ENCODE peak calls at places on chromosomes 6 and 20, in six cellular contexts. Y is HCT116, G is tibial nerve, F is GM12892, P is Peyer's patch, Z is suprapubic skin. Q is an unnamed sample.

GRCh38 chr6:116036885-116037284 is 23.8 kb downstream of the FRK start:
- DNase-seq in Y (no peak), G (no peak), F (no peak), P (no peak), Z (no peak), Q (no peak)

GRCh38 chr6:157215702-157216101 is 107.6 kb downstream of the TMEM242 start:
- DNase-seq in Y (no peak), G (no peak), F (no peak), P (no peak), Z (no peak), Q (no peak)

GRCh38 chr6:24932832-24933231 is 2.9 kb downstream of the RIPOR2 start:
- DNase-seq in Y (no peak), G (no peak), F (no peak), P (no peak), Z (no peak), Q (no peak)

GRCh38 chr6:65091561-65091960 is 615.5 kb downstream of the EYS start:
- DNase-seq in Y (no peak), G (no peak), F (no peak), P (no peak), Z (no peak), Q (no peak)

GRCh38 chr6:131135244-131136020 is at the start of gene AKAP7:
- DNase-seq in Y (peak; percentile 52), G (peak; percentile 57), F (peak; percentile 62), P (peak; percentile 62), Z (peak; percentile 86), Q (peak; percentile 8)

GRCh38 chr6:22026160-22026678 is 270.6 kb downstream of the PRL start:
- DNase-seq in Y (no peak), G (no peak), F (no peak), P (no peak), Z (no peak), Q (no peak)

GRCh38 chr6:4565301-4566250 is 210.6 kb upstream of the CDYL start:
- DNase-seq in Y (no peak), G (no peak), F (no peak), P (no peak), Z (no peak), Q (no peak)

GRCh38 chr6:144878577-144878976 is 593.4 kb downstream of the UTRN start:
- DNase-seq in Y (no peak), G (no peak), F (no peak), P (no peak), Z (no peak), Q (no peak)

GRCh38 chr20:6559791-6560190 is 207.7 kb upstream of the BMP2 start:
- DNase-seq in Y (no peak), G (no peak), F (no peak), P (no peak), Z (no peak), Q (no peak)

GRCh38 chr6:163659807-163660206 is 245.3 kb downstream of the QKI start:
- DNase-seq in Y (no peak), G (no peak), F (no peak), P (no peak), Z (no peak), Q (no peak)

GRCh38 chr20:23214903-23215302 is 128.8 kb upstream of the CD93 start:
- DNase-seq in Y (no peak), G (no peak), F (no peak), P (no peak), Z (no peak), Q (no peak)

GRCh38 chr20:23161968-23162696 is 76.0 kb upstream of the CD93 start:
- DNase-seq in Y (no peak), G (peak; percentile 90), F (no peak), P (peak; percentile 28), Z (peak; percentile 93), Q (no peak)

GRCh38 chr6:1575213-1576041 is 34.3 kb upstream of the FOXC1 start:
- DNase-seq in Y (no peak), G (peak; percentile 23), F (no peak), P (no peak), Z (no peak), Q (no peak)

GRCh38 chr20:38680492-38681118 is 43.7 kb upstream of the SLC32A1 start:
- DNase-seq in Y (no peak), G (no peak), F (no peak), P (no peak), Z (no peak), Q (no peak)

GRCh38 chr20:39829713-39830112 is 859.3 kb downstream of the MAFB start:
- DNase-seq in Y (no peak), G (no peak), F (peak; percentile 29), P (peak; percentile 28), Z (no peak), Q (no peak)

GRCh38 chr6:134166529-134167221 is 114.3 kb upstream of the SLC2A12 start:
- DNase-seq in Y (no peak), G (no peak), F (no peak), P (no peak), Z (no peak), Q (no peak)

GRCh38 chr20:61966492-61967244 is 99.0 kb downstream of the TAF4 start:
- DNase-seq in Y (no peak), G (no peak), F (no peak), P (no peak), Z (no peak), Q (no peak)

DNA sequence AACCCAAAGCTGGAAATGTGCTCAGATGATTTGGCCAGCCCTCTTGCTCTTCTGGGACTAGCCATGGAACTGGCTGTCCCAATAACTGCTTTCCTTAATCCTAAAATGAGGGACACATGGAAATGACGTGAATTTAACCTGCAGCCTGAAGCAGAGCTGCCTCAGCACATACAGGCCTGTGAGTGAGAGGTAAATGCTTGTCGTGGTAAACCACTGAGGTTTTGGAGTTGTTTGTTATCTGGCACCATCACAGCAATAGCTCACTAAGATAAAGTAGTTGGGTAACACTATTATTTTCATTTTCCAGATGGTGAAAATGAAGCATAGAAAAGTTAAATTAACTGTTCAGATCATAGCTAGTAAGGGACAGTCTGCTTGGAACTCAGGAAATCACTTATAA is 333.4 kb upstream of the CHD6 start:
- DNase-seq in Y (no peak), G (no peak), F (no peak), P (no peak), Z (no peak), Q (no peak)
- TF ChIP-seq POLR2A in Y (no peak), G (no peak), F (no peak), P (no peak), Z (no peak), Q (no peak)

DNA sequence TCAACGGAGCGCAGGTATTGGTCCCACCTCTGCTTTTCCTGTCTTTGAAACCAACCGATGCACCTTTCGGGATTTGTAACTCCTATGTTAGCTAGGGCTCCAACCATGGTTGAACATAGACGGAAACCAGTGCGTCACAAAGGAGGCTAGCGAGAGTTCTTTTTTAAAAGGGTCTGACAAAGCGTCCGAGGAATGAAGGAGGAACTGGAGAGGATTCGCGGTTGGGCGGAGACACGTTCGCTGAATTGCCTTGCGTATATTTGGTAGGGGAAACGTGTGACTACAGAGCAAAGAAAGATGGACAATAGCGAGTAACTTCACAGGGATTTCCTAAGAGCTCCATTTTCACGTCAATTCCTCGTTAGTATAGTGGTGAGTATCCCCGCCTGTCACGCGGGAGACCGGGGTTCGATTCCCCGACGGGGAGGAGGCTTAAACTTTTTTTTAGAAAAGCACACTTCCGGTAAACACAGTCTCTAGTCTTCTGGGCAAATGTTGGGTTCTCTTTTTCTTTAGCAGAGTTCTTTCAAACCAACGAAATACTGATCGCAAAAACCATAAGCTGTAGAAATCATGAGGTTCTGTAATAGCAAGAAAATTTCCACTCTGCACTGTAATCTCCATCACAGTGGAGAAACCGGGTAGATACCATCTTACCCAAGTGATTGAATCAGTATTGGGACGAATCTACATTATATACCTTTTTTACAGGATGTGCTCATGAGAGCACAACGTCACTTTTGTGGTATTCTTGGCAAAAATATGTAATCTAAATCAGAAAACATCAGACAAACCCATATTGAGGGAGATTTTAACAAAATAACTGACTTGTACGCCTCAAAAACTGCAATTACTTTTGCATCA is 6.6 kb upstream of the ZNF184 start:
- DNase-seq in Y (peak; percentile 84), G (peak; percentile 92), F (peak; percentile 5), P (peak; percentile 67), Z (peak; percentile 85), Q (no peak)
- TF ChIP-seq POLR2A in Y (no peak), G (no peak), F (no peak), P (no peak), Z (peak; percentile 55), Q (no peak)

GRCh38 chr6:143060354-143060805 is 309 bp upstream of the AIG1 start:
- DNase-seq in Y (peak; percentile 90), G (peak; percentile 69), F (peak; percentile 61), P (peak; percentile 84), Z (peak; percentile 94), Q (peak; percentile 48)

GRCh38 chr6:143059616-143060353 is 904 bp upstream of the AIG1 start:
- DNase-seq in Y (peak; percentile 62), G (no peak), F (no peak), P (no peak), Z (no peak), Q (no peak)

GRCh38 chr6:143062551-143062950 is 1.9 kb downstream of the AIG1 start:
- DNase-seq in Y (no peak), G (no peak), F (no peak), P (no peak), Z (no peak), Q (no peak)

GRCh38 chr6:143061597-143062385 is 1.1 kb downstream of the AIG1 start:
- DNase-seq in Y (no peak), G (no peak), F (no peak), P (no peak), Z (no peak), Q (no peak)

DNA sequence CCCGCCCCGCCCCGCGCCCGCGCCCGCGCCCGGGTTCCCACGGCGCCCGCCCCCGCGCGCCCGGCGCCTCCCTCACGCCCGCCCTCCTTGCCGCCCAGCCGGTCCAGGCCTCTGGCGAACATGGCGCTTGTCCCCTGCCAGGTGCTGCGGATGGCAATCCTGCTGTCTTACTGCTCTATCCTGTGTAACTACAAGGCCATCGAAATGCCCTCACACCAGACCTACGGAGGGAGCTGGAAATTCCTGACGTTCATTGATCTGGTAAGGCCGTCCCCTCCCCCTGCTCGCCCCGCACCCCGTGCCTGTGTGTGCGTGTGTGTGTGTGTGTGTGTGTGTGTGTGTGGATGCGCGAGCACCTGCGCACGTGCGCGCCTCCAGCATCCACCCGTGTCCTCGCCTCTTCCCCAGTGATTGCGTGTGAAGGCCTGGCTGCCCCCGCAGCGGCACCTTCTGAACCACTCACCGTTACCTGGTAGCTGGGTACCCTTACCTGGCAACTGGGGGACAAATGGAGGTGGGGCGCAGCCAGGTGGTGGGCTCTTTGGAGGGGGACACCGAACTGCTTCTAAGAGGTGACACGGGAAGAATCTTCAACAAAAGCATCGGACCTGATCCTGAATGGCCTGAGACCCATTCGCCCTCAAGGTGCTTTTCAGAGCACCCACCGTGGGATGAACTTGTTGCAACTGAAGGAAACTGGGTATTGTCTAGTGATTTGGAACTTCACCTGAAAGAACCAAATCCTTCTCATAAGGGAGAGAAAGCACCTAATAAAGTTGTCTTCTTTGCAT is at the start of gene AIG1:
- DNase-seq in Y (peak; percentile 47), G (peak; percentile 33), F (no peak), P (peak; percentile 59), Z (peak; percentile 84), Q (peak; percentile 32)
- TF ChIP-seq POLR2A in Y (peak; percentile 46), G (no peak), F (peak; percentile 50), P (no peak), Z (no peak), Q (no peak)

DNA sequence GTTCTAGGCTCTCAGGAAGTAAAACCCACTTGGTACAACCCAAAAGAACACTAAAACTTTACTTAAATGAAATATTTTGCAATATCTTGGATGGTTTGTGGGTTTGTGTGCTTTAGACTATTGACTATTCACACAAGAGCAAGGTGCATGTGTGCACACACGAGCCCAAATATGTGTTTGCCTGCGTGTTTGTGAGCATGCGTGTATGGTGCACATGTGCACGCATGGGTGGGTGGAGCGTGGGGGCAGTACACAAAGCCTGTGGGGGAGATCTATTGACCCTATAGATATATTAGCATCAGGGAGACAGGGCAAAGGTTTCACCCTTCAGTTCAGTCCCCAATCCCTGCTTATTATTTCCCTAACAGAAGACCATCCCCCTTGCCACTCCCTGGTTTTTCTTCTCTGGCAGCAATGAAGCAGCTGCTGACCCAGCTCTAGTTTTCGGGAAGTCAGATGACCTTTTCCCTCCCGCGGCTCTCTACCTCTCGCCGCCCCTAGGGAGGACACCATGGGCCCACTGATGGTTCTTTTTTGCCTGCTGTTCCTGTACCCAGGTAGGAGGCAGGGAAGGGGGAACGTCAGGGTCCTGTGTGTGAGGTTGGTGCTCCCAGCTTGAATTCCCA is at the start of gene C2:
- DNase-seq in Y (no peak), G (no peak), F (no peak), P (no peak), Z (no peak), Q (no peak)
- TF ChIP-seq POLR2A in Y (no peak), G (no peak), F (no peak), P (no peak), Z (no peak), Q (no peak)